ENCODE peak calls at places on chromosomes 3 and 15, in four cellular contexts. F, N, D and G are unnamed samples.

GRCh38 chr3:108287146-108287545 is 9.2 kb upstream of the HHLA2 start:
- DNase-seq in F (no peak), N (no peak), D (no peak), G (no peak)

GRCh38 chr3:169992781-169993180 is 26.2 kb downstream of the SEC62 start:
- DNase-seq in F (no peak), N (no peak), D (no peak), G (no peak)

GRCh38 chr3:72892081-72892763 is 4.4 kb downstream of the GXYLT2 start:
- DNase-seq in F (no peak), N (no peak), D (peak), G (no peak)

GRCh38 chr15:88897456-88898194 is 2.3 kb upstream of the HAPLN3 start:
- DNase-seq in F (peak), N (peak), D (peak), G (peak)

GRCh38 chr15:85592148-85592547 is 202.6 kb downstream of the KLHL25 start:
- DNase-seq in F (no peak), N (no peak), D (no peak), G (no peak)

GRCh38 chr3:195698325-195699147 is 22.2 kb upstream of the MUC20 start:
- DNase-seq in F (no peak), N (no peak), D (no peak), G (no peak)

GRCh38 chr3:37474936-37475335 is 300.6 kb upstream of the LRRFIP2 start:
- DNase-seq in F (no peak), N (no peak), D (no peak), G (no peak)

GRCh38 chr3:43765417-43766030 is 74.8 kb downstream of the ABHD5 start:
- DNase-seq in F (no peak), N (no peak), D (no peak), G (no peak)

GRCh38 chr3:81565066-81565465 is 196.4 kb downstream of the GBE1 start:
- DNase-seq in F (no peak), N (no peak), D (no peak), G (no peak)

GRCh38 chr3:129654126-129654525 is 47.6 kb upstream of the PLXND1 start:
- DNase-seq in F (no peak), N (no peak), D (no peak), G (no peak)

GRCh38 chr3:94249491-94250079 is 186.7 kb downstream of the NSUN3 start:
- DNase-seq in F (peak), N (peak), D (peak), G (peak)

GRCh38 chr3:38247366-38248035 is 18.1 kb upstream of the SLC22A13 start:
- DNase-seq in F (peak), N (no peak), D (no peak), G (no peak)

GRCh38 chr3:109363634-109364033 is 26.3 kb upstream of the DPPA4 start:
- DNase-seq in F (no peak), N (no peak), D (no peak), G (no peak)

GRCh38 chr3:58332575-58333179 is at the start of gene PXK:
- DNase-seq in F (peak), N (peak), D (peak), G (peak)

GRCh38 chr15:72078887-72079286 is 39.1 kb downstream of the MYO9A start:
- DNase-seq in F (no peak), N (no peak), D (no peak), G (peak)

GRCh38 chr15:67109141-67110034 is 44.0 kb downstream of the SMAD3 start:
- DNase-seq in F (no peak), N (no peak), D (no peak), G (peak)

GRCh38 chr15:62075595-62076279 is 9.0 kb downstream of the C2CD4A start:
- DNase-seq in F (no peak), N (no peak), D (no peak), G (no peak)

GRCh38 chr15:90231028-90232017 is 2.4 kb downstream of the CIB1 start:
- DNase-seq in F (no peak), N (peak), D (no peak), G (peak)

GRCh38 chr15:36358094-36358961 is 221.1 kb upstream of the CDIN1 start:
- DNase-seq in F (no peak), N (no peak), D (no peak), G (no peak)

GRCh38 chr3:6266135-6266534 is 594.8 kb upstream of the GRM7 start:
- DNase-seq in F (no peak), N (no peak), D (no peak), G (no peak)

GRCh38 chr15:28885630-28886430 is at the start of gene APBA2:
- DNase-seq in F (peak), N (peak), D (no peak), G (no peak)

GRCh38 chr15:68712886-68713285 is 107.8 kb downstream of the ANP32A start:
- DNase-seq in F (no peak), N (no peak), D (no peak), G (peak)

GRCh38 chr3:125331243-125331642 is 43.9 kb downstream of the ZNF148 start:
- DNase-seq in F (no peak), N (no peak), D (no peak), G (no peak)

GRCh38 chr3:112647122-112647521 is 6.2 kb upstream of the CCDC80 start:
- DNase-seq in F (no peak), N (no peak), D (no peak), G (no peak)

GRCh38 chr15:67840747-67841634 is 1.1 kb upstream of the RNU6-1 start:
- DNase-seq in F (no peak), N (no peak), D (peak), G (peak)

GRCh38 chr3:70000028-70000410 is 486 bp downstream of the SAMMSON start:
- DNase-seq in F (no peak), N (no peak), D (peak), G (no peak)

GRCh38 chr15:67826717-67827560 is 1.6 kb downstream of the SKOR1 start:
- DNase-seq in F (no peak), N (no peak), D (no peak), G (no peak)

GRCh38 chr15:27545494-27546255 is 553.4 kb downstream of the OCA2 start:
- DNase-seq in F (no peak), N (no peak), D (no peak), G (no peak)

GRCh38 chr3:10556312-10556711 is 50.9 kb upstream of the ATP2B2 start:
- DNase-seq in F (no peak), N (no peak), D (no peak), G (no peak)